ENCODE peak calls at places on chromosomes 13 and 19, in six cellular contexts. E is esophagus squamous epithelium, H is lower leg skin, L is GM12878, F is transverse colon, Y is stomach. T is an unnamed sample.

GRCh38 chr19:45045671-45046353 is 7.0 kb downstream of the CLASRP start:
- DNase-seq in E (no peak), H (no peak), L (no peak), F (no peak), Y (peak), T (no peak)

GRCh38 chr19:16824658-16825311 is 4.4 kb upstream of the SIN3B start:
- DNase-seq in E (no peak), H (no peak), L (no peak), F (no peak), Y (no peak), T (no peak)

GRCh38 chr13:77466757-77467156 is 68.7 kb upstream of the SCEL start:
- DNase-seq in E (no peak), H (no peak), L (no peak), F (no peak), Y (no peak), T (no peak)

GRCh38 chr19:43738780-43739211 is 16.0 kb downstream of the SMG9 start:
- DNase-seq in E (no peak), H (peak), L (no peak), F (peak), Y (peak), T (no peak)

GRCh38 chr19:8640402-8641004 is 10.1 kb downstream of the NFILZ start:
- DNase-seq in E (no peak), H (peak), L (no peak), F (peak), Y (peak), T (no peak)

GRCh38 chr19:17159466-17160393 is 55.4 kb upstream of the USE1 start:
- DNase-seq in E (no peak), H (no peak), L (no peak), F (no peak), Y (no peak), T (no peak)

GRCh38 chr13:25816239-25816638 is 235.6 kb downstream of the SHISA2 start:
- DNase-seq in E (no peak), H (no peak), L (no peak), F (no peak), Y (no peak), T (no peak)

GRCh38 chr13:43783820-43784219 is 3.0 kb downstream of the ENOX1 start:
- DNase-seq in E (no peak), H (no peak), L (no peak), F (no peak), Y (no peak), T (no peak)

GRCh38 chr13:63279136-63279535 is 1863.5 kb upstream of the PCDH20 start:
- DNase-seq in E (no peak), H (no peak), L (no peak), F (no peak), Y (no peak), T (no peak)

GRCh38 chr13:94713556-94714182 is 1.3 kb upstream of the SOX21 start:
- DNase-seq in E (no peak), H (no peak), L (no peak), F (no peak), Y (no peak), T (no peak)

GRCh38 chr19:1471514-1472107 is 7.4 kb downstream of the C19orf25 start:
- DNase-seq in E (no peak), H (no peak), L (no peak), F (no peak), Y (no peak), T (no peak)

GRCh38 chr19:41795031-41795461 is 1.3 kb upstream of the CEACAM3 start:
- DNase-seq in E (no peak), H (no peak), L (peak), F (peak), Y (peak), T (no peak)

GRCh38 chr19:28501979-28502378 is 711.0 kb downstream of the UQCRFS1 start:
- DNase-seq in E (no peak), H (no peak), L (no peak), F (no peak), Y (no peak), T (no peak)

GRCh38 chr19:11152318-11153062 is 3.1 kb downstream of the SPC24 start:
- DNase-seq in E (no peak), H (peak), L (no peak), F (peak), Y (peak), T (no peak)

GRCh38 chr19:35074426-35075201 is 33.1 kb downstream of the HPN start:
- DNase-seq in E (no peak), H (no peak), L (no peak), F (no peak), Y (no peak), T (no peak)

GRCh38 chr19:12773571-12773970 is 1.8 kb downstream of the HOOK2 start:
- DNase-seq in E (no peak), H (no peak), L (no peak), F (no peak), Y (no peak), T (no peak)

GRCh38 chr19:32830231-32831014 is 39.1 kb downstream of the SLC7A9 start:
- DNase-seq in E (no peak), H (no peak), L (no peak), F (no peak), Y (no peak), T (no peak)

GRCh38 chr13:21872795-21873194 is 201.9 kb downstream of the FGF9 start:
- DNase-seq in E (no peak), H (no peak), L (no peak), F (no peak), Y (no peak), T (peak)

GRCh38 chr13:41742917-41743552 is 217.9 kb downstream of the VWA8 start:
- DNase-seq in E (no peak), H (no peak), L (no peak), F (no peak), Y (no peak), T (no peak)

GRCh38 chr19:32818536-32818935 is 51.0 kb downstream of the SLC7A9 start:
- DNase-seq in E (no peak), H (no peak), L (no peak), F (no peak), Y (no peak), T (no peak)

GRCh38 chr13:107450426-107450825 is 764.9 kb downstream of the LIG4 start:
- DNase-seq in E (no peak), H (no peak), L (no peak), F (no peak), Y (no peak), T (no peak)

GRCh38 chr19:47257411-47258169 is 1.3 kb downstream of the CCDC9 start:
- DNase-seq in E (peak), H (peak), L (no peak), F (no peak), Y (no peak), T (no peak)

GRCh38 chr19:50198431-50199253 is 4.8 kb upstream of the MYH14 start:
- DNase-seq in E (no peak), H (peak), L (no peak), F (no peak), Y (no peak), T (no peak)

GRCh38 chr13:36718146-36718545 is 44.3 kb downstream of the SERTM1 start:
- DNase-seq in E (no peak), H (no peak), L (no peak), F (no peak), Y (no peak), T (no peak)

GRCh38 chr13:24053505-24054251 is 106.8 kb upstream of the SPATA13 start:
- DNase-seq in E (no peak), H (no peak), L (peak), F (peak), Y (peak), T (no peak)

GRCh38 chr13:44331912-44332840 is 41.4 kb upstream of the SERP2 start:
- DNase-seq in E (no peak), H (no peak), L (no peak), F (peak), Y (no peak), T (no peak)

GRCh38 chr19:13026478-13026999 is 31.3 kb downstream of the NFIX start:
- DNase-seq in E (no peak), H (no peak), L (no peak), F (peak), Y (peak), T (no peak)

GRCh38 chr13:79455331-79455730 is 25.6 kb upstream of the NDFIP2 start:
- DNase-seq in E (no peak), H (no peak), L (no peak), F (no peak), Y (no peak), T (no peak)

GRCh38 chr13:59447846-59448620 is 715.7 kb downstream of the DIAPH3 start:
- DNase-seq in E (no peak), H (no peak), L (no peak), F (no peak), Y (no peak), T (no peak)

GRCh38 chr13:111281751-111282311 is 38.6 kb upstream of the TEX29 start:
- DNase-seq in E (no peak), H (no peak), L (no peak), F (no peak), Y (no peak), T (no peak)

GRCh38 chr13:79267560-79267959 is 138.5 kb downstream of the RBM26 start:
- DNase-seq in E (no peak), H (no peak), L (no peak), F (no peak), Y (no peak), T (no peak)

GRCh38 chr19:38211779-38212178 is 12.2 kb downstream of the DPF1 start:
- DNase-seq in E (no peak), H (no peak), L (no peak), F (no peak), Y (no peak), T (no peak)
- H3K4me3 ChIP-seq in E (no peak), H (no peak), L (no peak), F (no peak), Y (no peak), T (no peak)

GRCh38 chr13:46520188-46520587 is 32.8 kb upstream of the LRCH1 start:
- DNase-seq in E (no peak), H (no peak), L (no peak), F (no peak), Y (no peak), T (no peak)
- TF ChIP-seq POLR2A in E (no peak), H (no peak), L (no peak), F (no peak), Y (no peak), T (no peak)

GRCh38 chr19:18470787-18471186 is 32.9 kb upstream of the ISYNA1 start:
- DNase-seq in E (no peak), H (no peak), L (no peak), F (no peak), Y (no peak), T (no peak)

GRCh38 chr19:18468517-18468916 is 30.6 kb upstream of the ISYNA1 start:
- DNase-seq in E (no peak), H (no peak), L (no peak), F (no peak), Y (no peak), T (no peak)

GRCh38 chr19:18468930-18469244 is 31.0 kb upstream of the ISYNA1 start:
- DNase-seq in E (no peak), H (no peak), L (no peak), F (no peak), Y (no peak), T (no peak)

GRCh38 chr19:18469245-18470107 is 31.5 kb upstream of the ISYNA1 start:
- DNase-seq in E (no peak), H (no peak), L (no peak), F (peak), Y (peak), T (no peak)

GRCh38 chr19:18470153-18470552 is 32.2 kb upstream of the ISYNA1 start:
- DNase-seq in E (no peak), H (no peak), L (no peak), F (no peak), Y (no peak), T (no peak)
- TF ChIP-seq CTCF in E (peak), H (no peak), L (peak), F (no peak), Y (no peak), T (no peak)

GRCh38 chr13:28449826-28450773 is 44.8 kb downstream of the FLT1 start:
- DNase-seq in E (no peak), H (no peak), L (no peak), F (no peak), Y (no peak), T (no peak)
- H3K4me3 ChIP-seq in E (no peak), H (no peak), L (no peak), F (no peak), Y (no peak), T (no peak)

GRCh38 chr13:55571237-55571867 is 1569.4 kb upstream of the PRR20A start:
- DNase-seq in E (no peak), H (no peak), L (no peak), F (no peak), Y (no peak), T (no peak)
- TF ChIP-seq POLR2A in E (no peak), H (no peak), L (no peak), F (no peak), Y (no peak), T (no peak)

GRCh38 chr19:18832331-18833140 is 777 bp downstream of the UPF1 start:
- DNase-seq in E (no peak), H (no peak), L (no peak), F (peak), Y (no peak), T (no peak)
- TF ChIP-seq CTCF in E (no peak), H (no peak), L (peak), F (no peak), Y (no peak), T (no peak)

DNA sequence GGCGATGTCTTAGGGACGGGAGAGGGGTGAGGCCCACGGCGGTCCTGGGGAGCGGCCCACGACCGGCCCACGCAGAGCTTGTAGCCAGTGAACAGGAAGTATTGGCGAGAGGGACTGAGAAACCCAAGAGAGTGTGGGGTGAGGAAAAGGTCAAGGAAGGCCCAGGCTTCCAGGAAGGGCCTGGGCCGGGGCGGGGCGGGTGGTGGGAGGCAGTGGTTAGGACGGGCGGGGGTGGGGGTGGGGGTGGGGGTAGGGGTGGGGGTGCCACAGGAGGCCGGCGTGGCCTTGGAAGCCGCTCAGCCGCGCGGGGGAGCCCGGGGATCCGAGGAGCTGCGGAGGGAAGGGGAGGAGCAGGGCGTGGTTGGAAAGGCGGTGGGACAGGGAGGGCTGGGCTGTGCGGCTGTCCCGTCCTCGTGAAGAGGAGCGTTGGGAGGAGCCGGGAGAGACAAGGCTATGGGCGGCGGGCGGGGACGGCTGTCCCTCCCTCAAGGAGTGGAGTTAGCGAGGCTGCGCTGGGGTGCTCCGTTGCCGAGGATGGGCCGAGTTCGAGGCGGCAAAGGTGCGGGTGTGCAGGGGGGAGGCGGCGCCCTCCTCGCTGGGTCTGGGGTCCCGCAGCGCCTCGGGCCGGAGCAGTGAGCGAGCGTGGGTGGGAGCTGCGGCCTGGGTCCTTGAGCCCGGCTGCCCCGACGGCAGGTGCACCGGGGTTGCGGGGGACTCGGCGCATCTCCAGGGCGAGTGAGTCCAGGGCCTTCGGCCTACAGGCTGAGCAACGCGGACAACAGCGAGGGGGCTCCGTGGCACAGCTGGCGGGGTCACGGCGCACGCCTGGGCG is 254.4 kb upstream of the SGCG start:
- DNase-seq in E (no peak), H (peak), L (no peak), F (peak), Y (no peak), T (no peak)
- H3K4me3 ChIP-seq in E (peak), H (peak), L (no peak), F (peak), Y (peak), T (peak)

DNA sequence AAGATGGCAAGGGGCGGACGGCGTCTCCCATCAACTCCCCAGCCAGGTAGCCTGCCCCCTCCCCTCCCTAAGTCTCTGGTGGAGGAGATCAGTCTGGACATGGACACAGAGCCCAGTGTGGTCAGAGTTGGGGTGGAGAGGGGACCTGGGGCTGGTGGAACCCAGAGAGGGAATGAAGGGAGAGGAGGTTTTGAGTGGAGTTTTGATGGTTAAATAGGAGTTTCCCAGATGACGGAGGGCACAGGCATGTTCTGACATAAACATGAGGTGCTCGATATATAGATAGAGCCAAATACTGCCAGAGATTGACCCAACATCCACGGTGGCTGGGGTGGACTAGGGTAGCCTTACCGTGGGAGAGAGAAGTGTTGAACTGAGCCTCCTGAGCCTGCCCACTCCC is 14.1 kb downstream of the FSD1 start:
- DNase-seq in E (no peak), H (no peak), L (no peak), F (no peak), Y (no peak), T (no peak)
- TF ChIP-seq POLR2A in E (no peak), H (no peak), L (no peak), F (no peak), Y (no peak), T (no peak)

DNA sequence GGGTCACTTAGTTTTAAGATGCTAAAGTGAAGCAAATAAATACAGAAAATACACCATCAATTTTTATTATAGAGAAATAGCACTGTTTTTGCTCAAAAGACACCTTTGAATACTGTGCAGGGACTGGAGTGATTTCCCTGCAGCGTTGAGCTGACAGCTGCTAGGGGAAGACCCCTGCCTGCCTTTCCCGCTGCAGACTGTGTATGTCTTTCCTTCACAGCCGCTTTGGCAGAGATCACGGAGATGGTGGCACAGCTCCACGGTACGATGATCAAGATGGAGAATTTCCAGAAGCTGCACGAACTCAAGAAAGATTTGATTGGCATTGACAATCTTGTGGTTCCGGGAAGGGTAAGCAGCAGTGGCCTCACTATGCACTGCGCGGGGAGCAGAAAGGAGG is 141.6 kb downstream of the STK24 start:
- DNase-seq in E (no peak), H (no peak), L (no peak), F (no peak), Y (no peak), T (no peak)
- TF ChIP-seq CTCF in E (no peak), H (no peak), L (no peak), F (no peak), Y (no peak), T (no peak)

GRCh38 chr19:31390721-31391120 is 41.5 kb upstream of the TSHZ3 start:
- DNase-seq in E (no peak), H (no peak), L (no peak), F (no peak), Y (no peak), T (no peak)
- H3K4me3 ChIP-seq in E (no peak), H (no peak), L (no peak), F (no peak), Y (no peak), T (no peak)

T was measured in vagina.